ENCODE peak calls at places on chromosomes 16 and 17, in seven cellular contexts. U is cardiac muscle cell; W is naive thymus-derived CD4-positive, alpha-beta T cell; N is fibroblast of lung; J is endodermal cell; C is IMR-90; D is tibial artery. Z is an unnamed sample. For H3K9me3, the result is how much of the 10 kb centered on the place peaks cover.

GRCh38 chr16:14291941-14292825 is 221.1 kb downstream of the MRTFB start:
- DNase-seq in D (no peak), J (peak), U (no peak), C (no peak), N (no peak), W (no peak), Z (no peak)

GRCh38 chr17:50505731-50506130 is 2.5 kb upstream of the MYCBPAP start:
- DNase-seq in C (no peak), J (no peak), W (no peak), D (no peak), U (no peak), N (no peak), Z (no peak)

GRCh38 chr17:75250009-75250471 is 11.4 kb downstream of the GGA3 start:
- DNase-seq in N (peak), C (peak), W (no peak), J (no peak), U (no peak), D (no peak), Z (no peak)

GRCh38 chr17:75152971-75153853 is 1.1 kb downstream of the JPT1 start:
- DNase-seq in C (peak), J (peak), W (no peak), U (peak), N (peak), D (peak), Z (peak)

GRCh38 chr16:84383106-84383505 is 14.8 kb downstream of the ATP2C2 start:
- DNase-seq in U (no peak), J (no peak), W (no peak), N (no peak), D (peak), C (no peak), Z (no peak)

GRCh38 chr17:17567631-17568030 is 23.9 kb downstream of the PEMT start:
- DNase-seq in U (no peak), D (peak), J (no peak), W (no peak), N (peak), C (peak), Z (peak)

GRCh38 chr17:18186271-18186982 is 2.8 kb downstream of the ALKBH5 start:
- DNase-seq in W (no peak), D (no peak), U (no peak), C (peak), J (no peak), N (peak), Z (no peak)

GRCh38 chr17:28346199-28346580 is 10.6 kb downstream of the TNFAIP1 start:
- DNase-seq in W (no peak), U (peak), J (peak), D (no peak), N (peak), C (no peak), Z (no peak)

GRCh38 chr16:23838485-23839142 is 2.8 kb downstream of the PRKCB start:
- DNase-seq in C (no peak), D (no peak), U (no peak), W (no peak), N (no peak), J (no peak), Z (no peak)

GRCh38 chr17:28509784-28510183 is 3.6 kb downstream of the FOXN1 start:
- DNase-seq in U (no peak), D (no peak), W (no peak), J (no peak), N (no peak), C (no peak), Z (no peak)

GRCh38 chr17:19410875-19411291 is at the start of gene RNF112:
- DNase-seq in J (peak), D (no peak), N (peak), C (peak), W (no peak), U (no peak), Z (no peak)

GRCh38 chr16:9657659-9658058 is 524.6 kb downstream of the GRIN2A start:
- DNase-seq in D (no peak), U (no peak), C (no peak), J (peak), W (no peak), N (no peak), Z (no peak)

GRCh38 chr17:42112552-42113176 is at the start of gene DHX58:
- DNase-seq in C (peak), D (peak), N (peak), J (no peak), U (no peak), W (peak), Z (peak)

GRCh38 chr17:42111265-42111636 is 1.3 kb downstream of the DHX58 start:
- DNase-seq in J (no peak), D (no peak), W (no peak), U (no peak), C (no peak), N (no peak), Z (no peak)

GRCh38 chr17:42113293-42114069 is 967 bp upstream of the DHX58 start:
- DNase-seq in U (no peak), C (no peak), D (no peak), J (no peak), W (no peak), N (no peak), Z (no peak)

GRCh38 chr17:42110301-42111264 is 1.9 kb downstream of the DHX58 start:
- DNase-seq in J (no peak), U (no peak), W (no peak), C (no peak), D (no peak), N (no peak), Z (no peak)

GRCh38 chr17:42111901-42112551 is 488 bp downstream of the DHX58 start:
- DNase-seq in U (no peak), W (no peak), N (no peak), C (peak), J (peak), D (peak), Z (peak)
- H3K4me3 ChIP-seq in U (no peak), W (peak), N (peak), C (peak), J (no peak), D (peak), Z (peak)

DNA sequence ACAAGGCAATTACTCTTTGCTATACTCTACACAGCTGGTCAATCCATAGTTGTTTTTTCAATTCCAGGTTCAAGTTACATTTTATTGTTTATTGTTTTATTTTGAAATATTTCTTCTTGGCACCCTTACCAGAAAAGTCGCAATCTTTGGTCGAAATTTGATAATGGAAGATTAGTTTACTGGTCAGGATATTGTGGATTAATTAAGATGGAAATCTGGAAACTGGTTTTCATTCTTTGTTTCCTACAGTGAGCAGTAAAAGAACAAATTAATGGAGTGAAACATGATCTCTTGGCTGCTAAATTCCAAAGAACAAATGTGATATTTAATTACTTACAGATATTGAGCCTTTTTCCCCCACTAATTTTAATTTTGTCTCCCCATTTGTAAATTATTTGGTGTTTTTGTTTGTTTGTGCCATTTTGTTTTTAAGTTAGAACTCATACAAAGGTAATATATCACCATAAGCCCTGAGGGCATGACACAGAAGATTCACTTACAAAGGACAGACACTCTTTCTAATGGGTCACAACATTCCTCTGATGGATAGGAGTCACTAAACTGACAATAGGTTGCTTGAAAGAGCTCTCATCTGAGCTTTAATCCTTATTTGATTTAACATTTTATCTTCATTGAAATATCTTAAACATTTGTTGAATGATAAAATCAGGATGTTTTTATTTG is 700.2 kb downstream of the KCNJ2 start:
- DNase-seq in W (no peak), D (no peak), J (no peak), U (no peak), C (no peak), N (no peak), Z (no peak)
- H3K9me3 ChIP-seq in W (under half), D (under half), J (under half), U (under half), C (under half), N (under half), Z (under half)

GRCh38 chr17:68248199-68248825 is 469 bp downstream of the AMZ2 start:
- DNase-seq in W (no peak), J (no peak), C (peak), D (peak), U (no peak), N (peak), Z (peak)
- H3K4me3 ChIP-seq in W (peak), J (peak), C (peak), D (peak), U (peak), N (peak), Z (peak)

GRCh38 chr17:9053406-9053805 is 32.1 kb downstream of the NTN1 start:
- DNase-seq in W (no peak), D (no peak), C (no peak), J (peak), U (no peak), N (no peak), Z (no peak)
- H3K9me3 ChIP-seq in W (under half), D (under half), C (under half), J (under half), U (under half), N (under half), Z (under half)